ENCODE peak calls at places on chromosomes 4 and X, in seven cellular contexts. K is IMR-90; F is Calu3; Z is activated T-helper 9 cell treated with anti-CD3 and anti-CD28 coated beads, Interleukin-2, amount 50 U/mL, for 16 hours; P is esophagus squamous epithelium; J is left cardiac atrium; U is kidney. R is an unnamed sample.

GRCh38 chrX:153662266-153662665 is 11.3 kb downstream of the PNCK start:
- DNase-seq in K (peak), F (peak), Z (peak), P (no peak), J (peak), U (peak), R (peak)

GRCh38 chrX:29419774-29420553 is 795.4 kb upstream of the MAGEB2 start:
- DNase-seq in K (peak), F (peak), Z (no peak), P (no peak), J (no peak), U (no peak), R (no peak)

GRCh38 chr4:89482248-89482647 is 174.6 kb upstream of the GPRIN3 start:
- DNase-seq in K (peak), F (peak), Z (no peak), P (no peak), J (no peak), U (no peak), R (no peak)

GRCh38 chr4:118086334-118086733 is 52.0 kb downstream of the NDST3 start:
- DNase-seq in K (peak), F (peak), Z (no peak), P (no peak), J (no peak), U (no peak), R (no peak)

GRCh38 chr4:89000844-89001360 is 56.1 kb downstream of the FAM13A start:
- DNase-seq in K (peak), F (peak), Z (no peak), P (no peak), J (no peak), U (no peak), R (no peak)

GRCh38 chr4:17577660-17578481 is 873 bp downstream of the LAP3 start:
- DNase-seq in K (peak), F (peak), Z (peak), P (no peak), J (peak), U (peak), R (peak)

GRCh38 chr4:158170691-158171455 is 2.0 kb downstream of the GASK1B start:
- DNase-seq in K (peak), F (peak), Z (no peak), P (no peak), J (peak), U (peak), R (peak)

GRCh38 chrX:97021680-97022079 is 138.0 kb downstream of the RPA4 start:
- DNase-seq in K (peak), F (no peak), Z (no peak), P (no peak), J (no peak), U (no peak), R (no peak)

GRCh38 chr4:3252831-3253641 is 4.1 kb downstream of the MSANTD1 start:
- DNase-seq in K (no peak), F (no peak), Z (no peak), P (no peak), J (peak), U (peak), R (no peak)

GRCh38 chrX:84046403-84046984 is 141.5 kb downstream of the RPS6KA6 start:
- DNase-seq in K (peak), F (peak), Z (no peak), P (no peak), J (no peak), U (no peak), R (no peak)

GRCh38 chr4:181688886-181689285 is 554.3 kb upstream of the TENM3 start:
- DNase-seq in K (peak), F (no peak), Z (no peak), P (no peak), J (no peak), U (no peak), R (no peak)

GRCh38 chr4:151195801-151196200 is 81.2 kb upstream of the PRSS48 start:
- DNase-seq in K (peak), F (peak), Z (no peak), P (no peak), J (no peak), U (no peak), R (no peak)

GRCh38 chrX:19886888-19887531 is 390 bp downstream of the SH3KBP1 start:
- DNase-seq in K (no peak), F (peak), Z (peak), P (no peak), J (no peak), U (peak), R (peak)

GRCh38 chrX:47992093-47992375 is 11.8 kb downstream of the ZNF182 start:
- DNase-seq in K (no peak), F (no peak), Z (no peak), P (no peak), J (no peak), U (no peak), R (no peak)

GRCh38 chr4:74098628-74098995 is 383 bp downstream of the CXCL2 start:
- DNase-seq in K (no peak), F (no peak), Z (no peak), P (no peak), J (peak), U (peak), R (peak)

GRCh38 chr4:45580306-45580705 is 543.5 kb downstream of the GABRG1 start:
- DNase-seq in K (no peak), F (no peak), Z (no peak), P (no peak), J (no peak), U (no peak), R (no peak)

GRCh38 chr4:53956053-53956452 is 108.4 kb downstream of the CHIC2 start:
- DNase-seq in K (no peak), F (no peak), Z (no peak), P (no peak), J (no peak), U (no peak), R (no peak)

GRCh38 chr4:7434766-7435150 is at the start of gene PSAPL1:
- DNase-seq in K (peak), F (peak), Z (no peak), P (no peak), J (peak), U (peak), R (peak)

GRCh38 chrX:105765691-105766090 is 56.6 kb upstream of the NRK start:
- DNase-seq in K (no peak), F (no peak), Z (no peak), P (no peak), J (no peak), U (no peak), R (no peak)

GRCh38 chr4:115113382-115114106 is at the start of gene NDST4:
- DNase-seq in K (no peak), F (peak), Z (no peak), P (no peak), J (no peak), U (no peak), R (no peak)

GRCh38 chr4:172726001-172726423 is 442.6 kb upstream of the GALNT7 start:
- DNase-seq in K (no peak), F (peak), Z (no peak), P (no peak), J (no peak), U (no peak), R (peak)

GRCh38 chr4:3663791-3664190 is 102.4 kb upstream of the ADRA2C start:
- DNase-seq in K (no peak), F (no peak), Z (no peak), P (no peak), J (no peak), U (no peak), R (no peak)

GRCh38 chr4:140238353-140239041 is 84.5 kb upstream of the MAML3 start:
- DNase-seq in K (peak), F (peak), Z (no peak), P (peak), J (peak), U (peak), R (peak)

GRCh38 chr4:137998666-137999429 is 243.3 kb downstream of the SLC7A11 start:
- DNase-seq in K (peak), F (no peak), Z (no peak), P (no peak), J (no peak), U (no peak), R (no peak)

GRCh38 chr4:135966936-135967335 is 1565.4 kb downstream of the PCDH18 start:
- DNase-seq in K (no peak), F (no peak), Z (no peak), P (no peak), J (no peak), U (no peak), R (no peak)

GRCh38 chr4:62644372-62644771 is 1444.2 kb downstream of the ADGRL3 start:
- DNase-seq in K (no peak), F (no peak), Z (no peak), P (no peak), J (no peak), U (no peak), R (peak)

GRCh38 chr4:83109480-83110221 is 4.9 kb downstream of the PLAC8 start:
- DNase-seq in K (peak), F (peak), Z (peak), P (no peak), J (peak), U (peak), R (peak)

GRCh38 chr4:42656736-42656985 is 244 bp downstream of the ATP8A1 start:
- DNase-seq in K (no peak), F (no peak), Z (no peak), P (peak), J (no peak), U (no peak), R (no peak)

R was measured in transverse colon.